ENCODE peak calls at places on chromosomes 2 and 18, in seven cellular contexts. D is mesenchymal stem cell, I is IMR-90, S is mesendoderm, U is neuronal stem cell, O is H1, C is trophoblast cell. W is an unnamed sample.

GRCh38 chr18:49778826-49779465 is 34.4 kb downstream of the ACAA2 start:
- DNase-seq in I (no peak), O (no peak), S (peak; percentile 24), D (no peak), U (no peak), C (no peak), W (no peak)

GRCh38 chr2:36358317-36358659 is 2.7 kb downstream of the CRIM1 start:
- DNase-seq in D (no peak), U (no peak), O (no peak), S (no peak), C (peak; percentile 60), I (peak; percentile 55), W (no peak)

GRCh38 chr2:30266051-30266621 is 34.8 kb downstream of the LBH start:
- DNase-seq in O (no peak), C (no peak), S (no peak), D (peak; percentile 20), I (no peak), U (no peak), W (no peak)

GRCh38 chr2:196399736-196400691 is 228.6 kb upstream of the STK17B start:
- DNase-seq in C (peak; percentile 57), D (peak; percentile 90), U (no peak), I (peak; percentile 94), O (no peak), S (peak; percentile 87), W (no peak)

GRCh38 chr2:118430510-118431187 is 342.4 kb downstream of the INSIG2 start:
- DNase-seq in O (no peak), I (no peak), S (no peak), D (no peak), U (no peak), C (no peak), W (no peak)

GRCh38 chr2:98140210-98140609 is 53.2 kb downstream of the VWA3B start:
- DNase-seq in C (no peak), S (no peak), U (no peak), O (no peak), D (no peak), I (no peak), W (no peak)

GRCh38 chr2:175597286-175597685 is 404.8 kb downstream of the LNPK start:
- DNase-seq in S (no peak), D (no peak), I (no peak), O (no peak), C (no peak), U (no peak), W (no peak)

GRCh38 chr2:109206569-109207145 is 77.7 kb downstream of the SH3RF3 start:
- DNase-seq in I (no peak), C (no peak), U (no peak), S (no peak), O (no peak), D (no peak), W (no peak)

GRCh38 chr2:100178085-100178788 is 35.8 kb upstream of the AFF3 start:
- DNase-seq in U (peak; percentile 11), O (peak; percentile 69), I (peak; percentile 38), C (peak; percentile 80), S (peak; percentile 98), D (peak; percentile 70), W (peak; percentile 88)

GRCh38 chr2:104487381-104487780 is 366.5 kb upstream of the POU3F3 start:
- DNase-seq in D (no peak), I (no peak), O (no peak), C (no peak), S (no peak), U (no peak), W (no peak)

GRCh38 chr2:222167762-222168161 is 131.0 kb downstream of the PAX3 start:
- DNase-seq in C (no peak), O (no peak), S (no peak), I (no peak), U (no peak), D (no peak), W (no peak)

GRCh38 chr2:74821177-74822124 is 12.5 kb upstream of the HK2 start:
- DNase-seq in S (no peak), C (no peak), D (peak; percentile 42), O (no peak), I (no peak), U (no peak), W (no peak)

GRCh38 chr2:66684289-66684688 is 249.4 kb downstream of the MEIS1 start:
- DNase-seq in I (peak; percentile 47), S (no peak), U (no peak), O (no peak), C (no peak), D (no peak), W (no peak)

GRCh38 chr2:32715981-32716380 is 88.1 kb downstream of the TTC27 start:
- DNase-seq in C (no peak), S (no peak), D (peak; percentile 27), O (no peak), I (peak; percentile 63), U (no peak), W (no peak)

GRCh38 chr18:63878343-63878742 is 9.2 kb upstream of the SERPINB2 start:
- DNase-seq in U (no peak), D (peak; percentile 47), S (no peak), I (peak; percentile 22), O (no peak), C (no peak), W (no peak)

GRCh38 chr2:190069936-190070696 is 7.6 kb upstream of the MSTN start:
- DNase-seq in C (peak; percentile 44), U (peak; percentile 37), I (peak; percentile 75), S (peak; percentile 60), D (peak; percentile 76), O (no peak), W (no peak)

GRCh38 chr18:78986018-78986481 is 6.4 kb downstream of the SALL3 start:
- DNase-seq in C (no peak), I (no peak), D (no peak), O (no peak), S (peak; percentile 75), U (no peak), W (no peak)

GRCh38 chr2:202871161-202872141 is at the start of gene ICA1L:
- DNase-seq in U (peak; percentile 87), I (peak; percentile 49), O (no peak), C (peak; percentile 61), D (peak; percentile 75), S (peak; percentile 74), W (peak; percentile 66)

DNA sequence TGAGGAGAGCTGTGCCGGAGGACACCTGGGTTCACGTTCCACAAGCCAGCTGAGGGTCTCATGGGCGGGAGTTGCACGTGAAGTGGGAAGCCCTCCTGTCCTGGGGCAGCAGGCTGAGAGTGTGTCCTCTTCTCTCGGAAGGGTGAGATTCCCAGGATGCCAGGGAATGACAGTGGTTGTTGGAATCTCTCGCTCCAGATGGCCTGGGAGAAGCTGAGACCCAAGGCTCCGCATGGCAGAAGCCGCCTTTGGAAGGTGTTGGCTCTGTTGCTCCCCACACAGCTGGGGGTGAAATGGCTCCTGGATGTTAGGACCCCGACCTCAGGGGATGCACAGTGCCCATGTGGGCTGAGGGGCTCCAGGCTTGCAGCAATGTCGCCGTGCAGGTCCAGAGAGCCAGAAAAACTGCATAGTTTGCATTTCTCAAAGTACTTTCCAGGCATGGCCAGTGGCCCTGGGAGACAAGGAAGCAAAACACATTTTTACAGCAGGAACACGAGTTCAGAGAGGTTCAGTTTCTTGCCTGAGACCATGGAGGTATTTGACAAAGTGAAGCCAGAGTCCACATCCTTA is 153.4 kb downstream of the TMEM18 start:
- DNase-seq in C (peak; percentile 73), S (peak; percentile 73), U (no peak), D (no peak), I (no peak), O (no peak), W (no peak)
- H2AK5ac ChIP-seq in C (peak overlapping the region; percentile 6), S (no peak overlapping the region), U (peak overlapping the region; percentile 22), D (no peak overlapping the region), I (no peak overlapping the region), O (no peak overlapping the region), W (no peak overlapping the region)

GRCh38 chr2:70528921-70529320 is 24.7 kb downstream of the TGFA start:
- DNase-seq in O (no peak), C (no peak), D (no peak), U (no peak), I (no peak), S (no peak), W (no peak)

GRCh38 chr2:70529663-70530062 is 24.0 kb downstream of the TGFA start:
- DNase-seq in I (no peak), U (no peak), C (no peak), S (no peak), D (no peak), O (no peak), W (no peak)

GRCh38 chr2:70527447-70528080 is 26.1 kb downstream of the TGFA start:
- DNase-seq in U (no peak), D (no peak), O (no peak), S (no peak), C (no peak), I (no peak), W (no peak)

GRCh38 chr2:70526126-70526525 is 27.5 kb downstream of the TGFA start:
- DNase-seq in D (no peak), I (no peak), C (no peak), O (no peak), U (no peak), S (no peak), W (no peak)

DNA sequence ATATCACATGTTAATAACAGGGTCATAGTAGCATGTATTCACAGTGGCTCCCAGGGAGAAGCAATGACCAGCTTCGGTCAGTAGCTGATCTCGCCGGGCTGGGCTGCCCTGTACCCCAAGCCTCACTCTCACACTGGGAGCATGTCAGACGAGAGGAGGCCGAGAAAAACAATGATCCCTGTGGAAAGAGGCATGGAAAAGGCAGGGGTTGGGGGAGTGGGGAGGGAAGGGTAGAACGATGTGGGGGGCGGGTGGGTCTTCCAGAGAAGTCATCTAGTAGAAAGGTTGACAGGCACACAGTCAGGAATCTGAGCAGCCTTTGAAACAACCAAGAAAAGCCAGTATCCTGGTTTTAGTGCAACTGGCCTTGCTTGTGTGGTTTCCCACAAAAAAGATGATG is 25.4 kb downstream of the TGFA start:
- DNase-seq in D (no peak), S (no peak), I (no peak), O (no peak), C (no peak), U (no peak), W (no peak)
- H2AK5ac ChIP-seq in D (no peak overlapping the region), S (no peak overlapping the region), I (no peak overlapping the region), O (no peak overlapping the region), C (no peak overlapping the region), U (no peak overlapping the region), W (no peak overlapping the region)

DNA sequence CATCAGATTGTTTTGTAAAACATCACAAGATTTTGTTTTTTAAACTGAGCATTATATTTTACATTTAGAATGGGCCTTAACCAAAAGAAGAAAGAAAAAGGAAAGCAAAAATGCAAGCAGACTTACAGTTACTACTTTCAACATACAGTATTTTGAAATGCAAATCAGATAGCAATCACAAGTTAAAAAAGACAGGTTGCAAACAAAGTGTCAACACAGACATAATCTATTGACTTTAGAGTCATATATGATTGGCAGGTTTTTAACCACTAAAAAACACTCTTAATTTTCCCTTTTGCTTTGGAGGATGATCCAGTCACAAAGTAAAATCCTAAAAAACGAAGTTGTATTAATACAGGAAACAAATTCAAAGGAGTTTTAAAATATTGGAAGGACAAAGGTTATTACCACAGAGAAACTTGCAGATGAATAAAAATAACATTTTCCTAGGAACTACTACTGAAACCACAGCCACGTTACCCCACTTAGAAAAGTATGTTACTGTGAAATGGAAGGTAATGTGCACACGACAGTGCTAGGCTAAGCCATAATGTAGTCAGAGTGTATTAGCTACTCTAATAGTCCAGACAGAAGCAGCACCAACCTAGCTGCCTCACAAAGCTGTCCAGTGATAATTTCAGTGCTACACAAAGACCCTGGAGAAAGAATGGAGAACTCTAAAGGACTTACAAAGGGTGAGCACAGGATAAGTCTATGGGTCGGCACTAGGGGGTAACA is 22.9 kb downstream of the DARS1 start:
- DNase-seq in D (no peak), U (peak; percentile 11), I (no peak), C (no peak), S (no peak), O (no peak), W (no peak)
- H2AK5ac ChIP-seq in D (no peak overlapping the region), U (no peak overlapping the region), I (no peak overlapping the region), C (no peak overlapping the region), S (no peak overlapping the region), O (no peak overlapping the region), W (no peak overlapping the region)

GRCh38 chr2:142897807-142898206 is 20.3 kb downstream of the KYNU start:
- DNase-seq in S (no peak), I (no peak), U (no peak), C (no peak), O (no peak), D (no peak), W (no peak)
- H2AK5ac ChIP-seq in S (no peak overlapping the region), I (no peak overlapping the region), U (no peak overlapping the region), C (no peak overlapping the region), O (no peak overlapping the region), D (no peak overlapping the region), W (no peak overlapping the region)